ENCODE peak calls at places on chromosomes 6 and 20, in eight cellular contexts. One of them, this sample, is unnamed.
A peak's percentile ranks its signal among the peaks of the same experiment; 100 is the strongest.

GRCh38 chr6:135390450-135390849 is 107.1 kb downstream of the AHI1 start:
- DNase-seq in upper lobe of right lung: no peak
- DNase-seq in coronary artery: no peak
- DNase-seq in progenitor cell of endocrine pancreas: no peak
- DNase-seq in pancreas: no peak
- DNase-seq in fibroblast of mammary gland: no peak
- DNase-seq in lung: no peak
- DNase-seq in colonic mucosa: no peak
- DNase-seq in this sample: no peak

GRCh38 chr6:107641500-107641931 is 151.6 kb downstream of the SOBP start:
- DNase-seq in upper lobe of right lung: peak; percentile 82
- DNase-seq in coronary artery: no peak
- DNase-seq in progenitor cell of endocrine pancreas: no peak
- DNase-seq in pancreas: no peak
- DNase-seq in fibroblast of mammary gland: no peak
- DNase-seq in lung: peak; percentile 71
- DNase-seq in colonic mucosa: no peak
- DNase-seq in this sample: no peak

GRCh38 chr6:3438190-3439167 is 18.4 kb downstream of the SLC22A23 start:
- DNase-seq in upper lobe of right lung: no peak
- DNase-seq in coronary artery: no peak
- DNase-seq in progenitor cell of endocrine pancreas: no peak
- DNase-seq in pancreas: peak; percentile 56
- DNase-seq in fibroblast of mammary gland: peak; percentile 95
- DNase-seq in lung: no peak
- DNase-seq in colonic mucosa: peak; percentile 42
- DNase-seq in this sample: no peak

GRCh38 chr20:52493177-52493711 is 301.7 kb upstream of the ZFP64 start:
- DNase-seq in upper lobe of right lung: no peak
- DNase-seq in coronary artery: no peak
- DNase-seq in progenitor cell of endocrine pancreas: no peak
- DNase-seq in pancreas: no peak
- DNase-seq in fibroblast of mammary gland: peak; percentile 29
- DNase-seq in lung: no peak
- DNase-seq in colonic mucosa: no peak
- DNase-seq in this sample: no peak

GRCh38 chr20:43190332-43190953 is 737 bp upstream of the PTPRT start:
- DNase-seq in upper lobe of right lung: no peak
- DNase-seq in coronary artery: no peak
- DNase-seq in progenitor cell of endocrine pancreas: no peak
- DNase-seq in pancreas: peak; percentile 44
- DNase-seq in fibroblast of mammary gland: no peak
- DNase-seq in lung: no peak
- DNase-seq in colonic mucosa: no peak
- DNase-seq in this sample: no peak

GRCh38 chr20:45781391-45781931 is 10.2 kb downstream of the WFDC3 start:
- DNase-seq in upper lobe of right lung: no peak
- DNase-seq in coronary artery: no peak
- DNase-seq in progenitor cell of endocrine pancreas: no peak
- DNase-seq in pancreas: no peak
- DNase-seq in fibroblast of mammary gland: peak; percentile 97
- DNase-seq in lung: peak; percentile 60
- DNase-seq in colonic mucosa: no peak
- DNase-seq in this sample: no peak

GRCh38 chr20:820328-820953 is 13.1 kb upstream of the FAM110A start:
- DNase-seq in upper lobe of right lung: peak; percentile 28
- DNase-seq in coronary artery: no peak
- DNase-seq in progenitor cell of endocrine pancreas: no peak
- DNase-seq in pancreas: no peak
- DNase-seq in fibroblast of mammary gland: no peak
- DNase-seq in lung: no peak
- DNase-seq in colonic mucosa: no peak
- DNase-seq in this sample: no peak

GRCh38 chr20:60078351-60079250 is 120.4 kb downstream of the CDH26 start:
- DNase-seq in upper lobe of right lung: no peak
- DNase-seq in coronary artery: peak; percentile 52
- DNase-seq in progenitor cell of endocrine pancreas: no peak
- DNase-seq in pancreas: no peak
- DNase-seq in fibroblast of mammary gland: no peak
- DNase-seq in lung: no peak
- DNase-seq in colonic mucosa: no peak
- DNase-seq in this sample: no peak

GRCh38 chr6:45653117-45653883 is 275.6 kb upstream of the SUPT3H start:
- DNase-seq in upper lobe of right lung: no peak
- DNase-seq in coronary artery: no peak
- DNase-seq in progenitor cell of endocrine pancreas: no peak
- DNase-seq in pancreas: no peak
- DNase-seq in fibroblast of mammary gland: peak; percentile 52
- DNase-seq in lung: no peak
- DNase-seq in colonic mucosa: no peak
- DNase-seq in this sample: no peak

GRCh38 chr6:119079288-119079809 is 885 bp upstream of the FAM184A start:
- DNase-seq in upper lobe of right lung: no peak
- DNase-seq in coronary artery: no peak
- DNase-seq in progenitor cell of endocrine pancreas: no peak
- DNase-seq in pancreas: no peak
- DNase-seq in fibroblast of mammary gland: peak; percentile 77
- DNase-seq in lung: no peak
- DNase-seq in colonic mucosa: no peak
- DNase-seq in this sample: no peak

GRCh38 chr20:10565191-10565921 is 108.4 kb downstream of the JAG1 start:
- DNase-seq in upper lobe of right lung: no peak
- DNase-seq in coronary artery: no peak
- DNase-seq in progenitor cell of endocrine pancreas: no peak
- DNase-seq in pancreas: no peak
- DNase-seq in fibroblast of mammary gland: peak; percentile 93
- DNase-seq in lung: no peak
- DNase-seq in colonic mucosa: no peak
- DNase-seq in this sample: no peak

GRCh38 chr6:83592770-83593394 is 80.5 kb downstream of the PRSS35 start:
- DNase-seq in upper lobe of right lung: no peak
- DNase-seq in coronary artery: no peak
- DNase-seq in progenitor cell of endocrine pancreas: no peak
- DNase-seq in pancreas: no peak
- DNase-seq in fibroblast of mammary gland: peak; percentile 28
- DNase-seq in lung: no peak
- DNase-seq in colonic mucosa: no peak
- DNase-seq in this sample: no peak

GRCh38 chr6:84633771-84634170 is 130.6 kb downstream of the TBX18 start:
- DNase-seq in upper lobe of right lung: no peak
- DNase-seq in coronary artery: no peak
- DNase-seq in progenitor cell of endocrine pancreas: no peak
- DNase-seq in pancreas: no peak
- DNase-seq in fibroblast of mammary gland: no peak
- DNase-seq in lung: no peak
- DNase-seq in colonic mucosa: no peak
- DNase-seq in this sample: no peak

GRCh38 chr6:151068761-151069312 is 170.9 kb upstream of the AKAP12 start:
- DNase-seq in upper lobe of right lung: no peak
- DNase-seq in coronary artery: no peak
- DNase-seq in progenitor cell of endocrine pancreas: no peak
- DNase-seq in pancreas: no peak
- DNase-seq in fibroblast of mammary gland: peak; percentile 86
- DNase-seq in lung: no peak
- DNase-seq in colonic mucosa: peak; percentile 6
- DNase-seq in this sample: peak; percentile 70

GRCh38 chr6:37257634-37258404 is at the start of the genes TBC1D22B and TMEM217:
- DNase-seq in upper lobe of right lung: peak; percentile 98
- DNase-seq in coronary artery: peak; percentile 97
- DNase-seq in progenitor cell of endocrine pancreas: peak; percentile 93
- DNase-seq in pancreas: peak; percentile 99
- DNase-seq in fibroblast of mammary gland: peak; percentile 91
- DNase-seq in lung: peak; percentile 97
- DNase-seq in colonic mucosa: peak; percentile 98
- DNase-seq in this sample: peak; percentile 98

GRCh38 chr6:170208651-170209353 is 82.1 kb downstream of the DLL1 start:
- DNase-seq in upper lobe of right lung: peak; percentile 46
- DNase-seq in coronary artery: peak; percentile 60
- DNase-seq in progenitor cell of endocrine pancreas: no peak
- DNase-seq in pancreas: peak; percentile 28
- DNase-seq in fibroblast of mammary gland: no peak
- DNase-seq in lung: peak; percentile 22
- DNase-seq in colonic mucosa: peak; percentile 10
- DNase-seq in this sample: peak; percentile 37

GRCh38 chr6:82611751-82612150 is 248.1 kb downstream of the TPBG start:
- DNase-seq in upper lobe of right lung: no peak
- DNase-seq in coronary artery: no peak
- DNase-seq in progenitor cell of endocrine pancreas: no peak
- DNase-seq in pancreas: no peak
- DNase-seq in fibroblast of mammary gland: no peak
- DNase-seq in lung: no peak
- DNase-seq in colonic mucosa: no peak
- DNase-seq in this sample: no peak

GRCh38 chr6:53824714-53825113 is 29.9 kb downstream of the LRRC1 start:
- DNase-seq in upper lobe of right lung: no peak
- DNase-seq in coronary artery: no peak
- DNase-seq in progenitor cell of endocrine pancreas: no peak
- DNase-seq in pancreas: no peak
- DNase-seq in fibroblast of mammary gland: no peak
- DNase-seq in lung: no peak
- DNase-seq in colonic mucosa: no peak
- DNase-seq in this sample: no peak

GRCh38 chr20:31894980-31895675 is 24.7 kb downstream of the TTLL9 start:
- DNase-seq in upper lobe of right lung: peak; percentile 54
- DNase-seq in coronary artery: peak; percentile 78
- DNase-seq in progenitor cell of endocrine pancreas: no peak
- DNase-seq in pancreas: no peak
- DNase-seq in fibroblast of mammary gland: peak; percentile 88
- DNase-seq in lung: peak; percentile 73
- DNase-seq in colonic mucosa: peak; percentile 23
- DNase-seq in this sample: no peak

DNA sequence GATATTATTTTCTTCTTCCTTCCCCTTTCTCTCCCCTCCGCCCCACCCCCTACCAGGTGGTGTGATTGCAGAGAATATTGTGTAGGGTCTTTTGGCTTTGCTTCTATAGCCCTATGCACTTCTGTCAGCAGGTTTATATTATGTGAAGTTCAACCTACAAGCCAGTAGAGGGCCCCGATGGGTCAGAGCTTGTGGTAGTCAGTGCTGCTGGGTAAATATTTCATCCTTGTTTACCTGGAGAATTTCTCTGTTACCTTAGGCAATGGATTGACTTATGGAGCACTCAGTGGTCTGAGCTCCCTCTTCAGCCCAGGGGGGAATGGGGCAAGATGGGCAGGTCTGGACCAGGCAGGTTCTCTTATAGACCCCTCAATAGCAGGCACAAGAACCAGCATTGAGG is 720.9 kb downstream of the GRIK2 start:
- DNase-seq in upper lobe of right lung: no peak
- DNase-seq in coronary artery: no peak
- DNase-seq in progenitor cell of endocrine pancreas: no peak
- DNase-seq in pancreas: no peak
- DNase-seq in fibroblast of mammary gland: no peak
- DNase-seq in lung: no peak
- DNase-seq in colonic mucosa: no peak
- DNase-seq in this sample: no peak
- TF ChIP-seq CTCF in upper lobe of right lung: no peak
- TF ChIP-seq CTCF in coronary artery: no peak
- TF ChIP-seq CTCF in progenitor cell of endocrine pancreas: no peak
- TF ChIP-seq CTCF in pancreas: no peak
- TF ChIP-seq CTCF in fibroblast of mammary gland: no peak
- TF ChIP-seq CTCF in lung: no peak
- TF ChIP-seq CTCF in colonic mucosa: no peak
- TF ChIP-seq CTCF in this sample: no peak

DNA sequence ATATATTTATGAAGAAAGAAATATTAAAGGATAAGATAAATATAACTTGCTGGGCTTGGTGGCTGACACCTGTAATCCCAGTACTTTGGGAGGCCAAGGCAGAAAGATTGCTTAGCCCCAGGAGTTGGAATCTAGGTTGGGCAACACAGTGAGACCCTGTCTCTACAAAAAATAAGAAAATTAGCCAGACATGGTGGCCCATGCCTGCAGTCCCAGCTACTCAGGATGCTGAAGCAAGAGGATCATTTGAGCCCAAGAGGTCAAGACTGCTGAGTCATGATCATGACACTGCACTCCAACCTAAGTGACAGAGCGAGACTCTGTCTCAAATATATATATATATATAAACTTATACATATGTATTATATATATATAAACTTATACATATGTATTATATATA is 164.0 kb downstream of the MRPL14 start:
- DNase-seq in upper lobe of right lung: no peak
- DNase-seq in coronary artery: no peak
- DNase-seq in progenitor cell of endocrine pancreas: no peak
- DNase-seq in pancreas: no peak
- DNase-seq in fibroblast of mammary gland: no peak
- DNase-seq in lung: no peak
- DNase-seq in colonic mucosa: no peak
- DNase-seq in this sample: no peak
- TF ChIP-seq CTCF in upper lobe of right lung: no peak
- TF ChIP-seq CTCF in coronary artery: no peak
- TF ChIP-seq CTCF in progenitor cell of endocrine pancreas: no peak
- TF ChIP-seq CTCF in pancreas: no peak
- TF ChIP-seq CTCF in fibroblast of mammary gland: no peak
- TF ChIP-seq CTCF in lung: no peak
- TF ChIP-seq CTCF in colonic mucosa: no peak
- TF ChIP-seq CTCF in this sample: no peak

DNA sequence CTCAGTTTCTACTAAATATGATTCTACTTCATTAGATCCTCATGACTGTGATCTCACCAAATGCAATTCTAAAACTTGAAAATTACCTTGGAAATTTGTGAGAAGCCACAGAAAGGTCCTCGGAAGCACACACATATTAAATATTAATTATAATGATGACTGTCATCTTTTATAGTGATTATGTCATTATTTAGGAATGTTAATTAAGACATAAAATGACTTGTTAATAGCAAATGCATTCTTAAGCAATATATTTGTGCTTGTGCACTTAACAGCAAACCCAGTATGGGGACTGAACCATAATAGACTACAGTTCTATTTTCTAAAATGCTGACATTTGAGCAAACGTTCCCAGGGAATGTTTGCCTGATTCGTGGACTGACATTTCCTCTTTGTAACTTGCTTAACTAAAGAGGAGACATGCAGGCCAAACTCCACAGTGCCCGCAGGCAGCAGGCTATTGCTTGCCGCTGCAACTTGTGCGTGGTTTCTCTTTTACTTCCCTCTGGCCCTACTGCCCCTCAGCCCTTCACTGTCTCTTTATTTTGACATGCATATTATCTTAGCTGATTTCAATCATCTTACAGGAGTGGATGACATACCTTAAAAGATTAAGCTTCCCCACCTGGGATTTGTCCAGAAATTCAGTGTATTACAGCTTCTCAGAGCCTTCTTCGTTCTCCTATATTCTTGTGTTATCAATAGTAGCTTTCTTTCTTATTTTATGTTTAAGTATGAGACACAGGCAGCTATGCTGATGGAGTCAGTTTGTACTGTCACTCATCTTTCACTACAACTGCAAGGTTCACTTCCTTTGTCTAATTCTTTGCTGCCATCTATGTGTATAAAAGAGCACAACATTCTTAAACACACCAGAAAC is 141.5 kb downstream of the GMDS start:
- DNase-seq in upper lobe of right lung: no peak
- DNase-seq in coronary artery: no peak
- DNase-seq in progenitor cell of endocrine pancreas: no peak
- DNase-seq in pancreas: no peak
- DNase-seq in fibroblast of mammary gland: peak; percentile 61
- DNase-seq in lung: no peak
- DNase-seq in colonic mucosa: no peak
- DNase-seq in this sample: no peak
- TF ChIP-seq CTCF in upper lobe of right lung: peak; percentile 64
- TF ChIP-seq CTCF in coronary artery: peak; percentile 42
- TF ChIP-seq CTCF in progenitor cell of endocrine pancreas: peak; percentile 59
- TF ChIP-seq CTCF in pancreas: peak; percentile 6
- TF ChIP-seq CTCF in fibroblast of mammary gland: peak; percentile 54
- TF ChIP-seq CTCF in lung: peak; percentile 41
- TF ChIP-seq CTCF in colonic mucosa: no peak
- TF ChIP-seq CTCF in this sample: peak; percentile 9

GRCh38 chr6:11675610-11676009 is 103.0 kb downstream of the ADTRP start:
- DNase-seq in upper lobe of right lung: no peak
- DNase-seq in coronary artery: no peak
- DNase-seq in progenitor cell of endocrine pancreas: no peak
- DNase-seq in pancreas: no peak
- DNase-seq in fibroblast of mammary gland: no peak
- DNase-seq in lung: no peak
- DNase-seq in colonic mucosa: peak; percentile 40
- DNase-seq in this sample: no peak
- TF ChIP-seq CTCF in upper lobe of right lung: no peak
- TF ChIP-seq CTCF in coronary artery: no peak
- TF ChIP-seq CTCF in progenitor cell of endocrine pancreas: no peak
- TF ChIP-seq CTCF in pancreas: no peak
- TF ChIP-seq CTCF in fibroblast of mammary gland: no peak
- TF ChIP-seq CTCF in lung: no peak
- TF ChIP-seq CTCF in colonic mucosa: no peak
- TF ChIP-seq CTCF in this sample: no peak